ENCODE peak calls at places on chromosomes 7 and 10, in nine cellular contexts. One of them, this sample, is unnamed.

GRCh38 chr10:114806572-114807391 is 14.8 kb upstream of the FHIP2A start:
- DNase-seq in psoas muscle: no peak
- DNase-seq in GM23248: peak; percentile 62
- DNase-seq in right lobe of liver: no peak
- DNase-seq in WTC11: no peak
- DNase-seq in stimulated activated CD4-positive, alpha-beta T cell treated with anti-CD3 and anti-CD28 coated beads, TNF-alpha, amount 100 ng/mL, for 24 hours: no peak
- DNase-seq in KG1: no peak
- DNase-seq in activated CD4-positive, alpha-beta T cell treated with anti-CD3 and anti-CD28 coated beads, Interleukin-2, amount 50 U/mL, for 48 hours: no peak
- DNase-seq in NCI-H345: no peak
- DNase-seq in this sample: no peak

GRCh38 chr10:5449823-5450222 is 37.5 kb downstream of the NET1 start:
- DNase-seq in psoas muscle: no peak
- DNase-seq in GM23248: peak; percentile 93
- DNase-seq in right lobe of liver: no peak
- DNase-seq in WTC11: no peak
- DNase-seq in stimulated activated CD4-positive, alpha-beta T cell treated with anti-CD3 and anti-CD28 coated beads, TNF-alpha, amount 100 ng/mL, for 24 hours: no peak
- DNase-seq in KG1: no peak
- DNase-seq in activated CD4-positive, alpha-beta T cell treated with anti-CD3 and anti-CD28 coated beads, Interleukin-2, amount 50 U/mL, for 48 hours: no peak
- DNase-seq in NCI-H345: no peak
- DNase-seq in this sample: no peak

GRCh38 chr7:27774717-27775328 is 34.9 kb downstream of the TAX1BP1 start:
- DNase-seq in psoas muscle: no peak
- DNase-seq in GM23248: peak; percentile 70
- DNase-seq in right lobe of liver: no peak
- DNase-seq in WTC11: no peak
- DNase-seq in stimulated activated CD4-positive, alpha-beta T cell treated with anti-CD3 and anti-CD28 coated beads, TNF-alpha, amount 100 ng/mL, for 24 hours: no peak
- DNase-seq in KG1: no peak
- DNase-seq in activated CD4-positive, alpha-beta T cell treated with anti-CD3 and anti-CD28 coated beads, Interleukin-2, amount 50 U/mL, for 48 hours: no peak
- DNase-seq in NCI-H345: no peak
- DNase-seq in this sample: peak; percentile 12

GRCh38 chr7:91198371-91198770 is 65.9 kb upstream of the FZD1 start:
- DNase-seq in psoas muscle: no peak
- DNase-seq in GM23248: peak; percentile 44
- DNase-seq in right lobe of liver: no peak
- DNase-seq in WTC11: no peak
- DNase-seq in stimulated activated CD4-positive, alpha-beta T cell treated with anti-CD3 and anti-CD28 coated beads, TNF-alpha, amount 100 ng/mL, for 24 hours: no peak
- DNase-seq in KG1: no peak
- DNase-seq in activated CD4-positive, alpha-beta T cell treated with anti-CD3 and anti-CD28 coated beads, Interleukin-2, amount 50 U/mL, for 48 hours: no peak
- DNase-seq in NCI-H345: no peak
- DNase-seq in this sample: no peak

GRCh38 chr10:7054915-7055314 is 355.9 kb downstream of the SFMBT2 start:
- DNase-seq in psoas muscle: no peak
- DNase-seq in GM23248: peak; percentile 36
- DNase-seq in right lobe of liver: no peak
- DNase-seq in WTC11: peak; percentile 26
- DNase-seq in stimulated activated CD4-positive, alpha-beta T cell treated with anti-CD3 and anti-CD28 coated beads, TNF-alpha, amount 100 ng/mL, for 24 hours: no peak
- DNase-seq in KG1: no peak
- DNase-seq in activated CD4-positive, alpha-beta T cell treated with anti-CD3 and anti-CD28 coated beads, Interleukin-2, amount 50 U/mL, for 48 hours: no peak
- DNase-seq in NCI-H345: no peak
- DNase-seq in this sample: peak; percentile 10

GRCh38 chr7:2521952-2522591 is 2.5 kb downstream of the LFNG start:
- DNase-seq in psoas muscle: peak; percentile 50
- DNase-seq in GM23248: peak; percentile 37
- DNase-seq in right lobe of liver: no peak
- DNase-seq in WTC11: no peak
- DNase-seq in stimulated activated CD4-positive, alpha-beta T cell treated with anti-CD3 and anti-CD28 coated beads, TNF-alpha, amount 100 ng/mL, for 24 hours: peak; percentile 71
- DNase-seq in KG1: peak; percentile 26
- DNase-seq in activated CD4-positive, alpha-beta T cell treated with anti-CD3 and anti-CD28 coated beads, Interleukin-2, amount 50 U/mL, for 48 hours: peak; percentile 74
- DNase-seq in NCI-H345: peak; percentile 22
- DNase-seq in this sample: no peak

GRCh38 chr7:104758504-104758903 is 255.5 kb upstream of the KMT2E start:
- DNase-seq in psoas muscle: no peak
- DNase-seq in GM23248: peak; percentile 8
- DNase-seq in right lobe of liver: no peak
- DNase-seq in WTC11: no peak
- DNase-seq in stimulated activated CD4-positive, alpha-beta T cell treated with anti-CD3 and anti-CD28 coated beads, TNF-alpha, amount 100 ng/mL, for 24 hours: no peak
- DNase-seq in KG1: no peak
- DNase-seq in activated CD4-positive, alpha-beta T cell treated with anti-CD3 and anti-CD28 coated beads, Interleukin-2, amount 50 U/mL, for 48 hours: no peak
- DNase-seq in NCI-H345: no peak
- DNase-seq in this sample: no peak

GRCh38 chr10:50614444-50615137 is 9.2 kb downstream of the SGMS1 start:
- DNase-seq in psoas muscle: no peak
- DNase-seq in GM23248: no peak
- DNase-seq in right lobe of liver: no peak
- DNase-seq in WTC11: peak; percentile 53
- DNase-seq in stimulated activated CD4-positive, alpha-beta T cell treated with anti-CD3 and anti-CD28 coated beads, TNF-alpha, amount 100 ng/mL, for 24 hours: no peak
- DNase-seq in KG1: no peak
- DNase-seq in activated CD4-positive, alpha-beta T cell treated with anti-CD3 and anti-CD28 coated beads, Interleukin-2, amount 50 U/mL, for 48 hours: no peak
- DNase-seq in NCI-H345: peak; percentile 11
- DNase-seq in this sample: peak; percentile 37

GRCh38 chr10:36358736-36359135 is 716.6 kb upstream of the FZD8 start:
- DNase-seq in psoas muscle: no peak
- DNase-seq in GM23248: no peak
- DNase-seq in right lobe of liver: no peak
- DNase-seq in WTC11: no peak
- DNase-seq in stimulated activated CD4-positive, alpha-beta T cell treated with anti-CD3 and anti-CD28 coated beads, TNF-alpha, amount 100 ng/mL, for 24 hours: no peak
- DNase-seq in KG1: no peak
- DNase-seq in activated CD4-positive, alpha-beta T cell treated with anti-CD3 and anti-CD28 coated beads, Interleukin-2, amount 50 U/mL, for 48 hours: no peak
- DNase-seq in NCI-H345: no peak
- DNase-seq in this sample: no peak

GRCh38 chr7:108448777-108449576 is 7.3 kb downstream of the NRCAM start:
- DNase-seq in psoas muscle: no peak
- DNase-seq in GM23248: no peak
- DNase-seq in right lobe of liver: no peak
- DNase-seq in WTC11: no peak
- DNase-seq in stimulated activated CD4-positive, alpha-beta T cell treated with anti-CD3 and anti-CD28 coated beads, TNF-alpha, amount 100 ng/mL, for 24 hours: no peak
- DNase-seq in KG1: no peak
- DNase-seq in activated CD4-positive, alpha-beta T cell treated with anti-CD3 and anti-CD28 coated beads, Interleukin-2, amount 50 U/mL, for 48 hours: no peak
- DNase-seq in NCI-H345: peak; percentile 48
- DNase-seq in this sample: no peak

GRCh38 chr7:91345449-91345848 is 81.2 kb downstream of the FZD1 start:
- DNase-seq in psoas muscle: no peak
- DNase-seq in GM23248: no peak
- DNase-seq in right lobe of liver: no peak
- DNase-seq in WTC11: no peak
- DNase-seq in stimulated activated CD4-positive, alpha-beta T cell treated with anti-CD3 and anti-CD28 coated beads, TNF-alpha, amount 100 ng/mL, for 24 hours: no peak
- DNase-seq in KG1: no peak
- DNase-seq in activated CD4-positive, alpha-beta T cell treated with anti-CD3 and anti-CD28 coated beads, Interleukin-2, amount 50 U/mL, for 48 hours: no peak
- DNase-seq in NCI-H345: no peak
- DNase-seq in this sample: no peak

GRCh38 chr10:97452352-97452751 is 6.4 kb downstream of the ZDHHC16 start:
- DNase-seq in psoas muscle: no peak
- DNase-seq in GM23248: no peak
- DNase-seq in right lobe of liver: no peak
- DNase-seq in WTC11: no peak
- DNase-seq in stimulated activated CD4-positive, alpha-beta T cell treated with anti-CD3 and anti-CD28 coated beads, TNF-alpha, amount 100 ng/mL, for 24 hours: no peak
- DNase-seq in KG1: no peak
- DNase-seq in activated CD4-positive, alpha-beta T cell treated with anti-CD3 and anti-CD28 coated beads, Interleukin-2, amount 50 U/mL, for 48 hours: no peak
- DNase-seq in NCI-H345: no peak
- DNase-seq in this sample: no peak

GRCh38 chr7:132049462-132050304 is 493.3 kb upstream of the PODXL start:
- DNase-seq in psoas muscle: no peak
- DNase-seq in GM23248: peak; percentile 49
- DNase-seq in right lobe of liver: no peak
- DNase-seq in WTC11: peak; percentile 76
- DNase-seq in stimulated activated CD4-positive, alpha-beta T cell treated with anti-CD3 and anti-CD28 coated beads, TNF-alpha, amount 100 ng/mL, for 24 hours: peak; percentile 25
- DNase-seq in KG1: no peak
- DNase-seq in activated CD4-positive, alpha-beta T cell treated with anti-CD3 and anti-CD28 coated beads, Interleukin-2, amount 50 U/mL, for 48 hours: peak; percentile 33
- DNase-seq in NCI-H345: peak; percentile 17
- DNase-seq in this sample: peak; percentile 16

GRCh38 chr10:32163076-32163773 is 107.0 kb upstream of the KIF5B start:
- DNase-seq in psoas muscle: no peak
- DNase-seq in GM23248: peak; percentile 68
- DNase-seq in right lobe of liver: no peak
- DNase-seq in WTC11: no peak
- DNase-seq in stimulated activated CD4-positive, alpha-beta T cell treated with anti-CD3 and anti-CD28 coated beads, TNF-alpha, amount 100 ng/mL, for 24 hours: no peak
- DNase-seq in KG1: no peak
- DNase-seq in activated CD4-positive, alpha-beta T cell treated with anti-CD3 and anti-CD28 coated beads, Interleukin-2, amount 50 U/mL, for 48 hours: no peak
- DNase-seq in NCI-H345: no peak
- DNase-seq in this sample: no peak

GRCh38 chr7:82677493-82677892 is 233.9 kb upstream of the CACNA2D1 start:
- DNase-seq in psoas muscle: no peak
- DNase-seq in GM23248: peak; percentile 36
- DNase-seq in right lobe of liver: no peak
- DNase-seq in WTC11: no peak
- DNase-seq in stimulated activated CD4-positive, alpha-beta T cell treated with anti-CD3 and anti-CD28 coated beads, TNF-alpha, amount 100 ng/mL, for 24 hours: peak; percentile 8
- DNase-seq in KG1: no peak
- DNase-seq in activated CD4-positive, alpha-beta T cell treated with anti-CD3 and anti-CD28 coated beads, Interleukin-2, amount 50 U/mL, for 48 hours: peak; percentile 7
- DNase-seq in NCI-H345: no peak
- DNase-seq in this sample: no peak

This sample was measured in HCT116.